ENCODE peak calls at places on chromosomes 1 and 21, in seven cellular contexts. C is GM12878, K is mammary epithelial cell, X is PC-9, U is astrocyte, F is neural progenitor cell, Z is GM23248. P is an unnamed sample.

GRCh38 chr1:192936313-192937018 is 122.7 kb downstream of the UCHL5 start:
- DNase-seq in F (no peak), X (no peak), K (no peak), C (no peak), Z (no peak), U (no peak), P (no peak)

GRCh38 chr1:226646870-226647449 is 92.1 kb downstream of the ITPKB start:
- DNase-seq in C (no peak), K (no peak), F (no peak), Z (no peak), U (no peak), X (no peak), P (no peak)

GRCh38 chr1:170284425-170284824 is 138.7 kb downstream of the NTMT2 start:
- DNase-seq in X (no peak), U (no peak), K (no peak), C (no peak), F (no peak), Z (no peak), P (no peak)

GRCh38 chr1:193799371-193799770 is 613.0 kb upstream of the B3GALT2 start:
- DNase-seq in C (no peak), K (no peak), X (no peak), F (no peak), Z (no peak), U (no peak), P (no peak)

GRCh38 chr1:93585059-93585966 is 96.3 kb downstream of the BCAR3 start:
- DNase-seq in X (peak), C (no peak), Z (peak), U (no peak), F (no peak), K (peak), P (no peak)

GRCh38 chr1:75614455-75615379 is 3.8 kb upstream of the SLC44A5 start:
- DNase-seq in U (peak), K (peak), C (no peak), F (peak), Z (peak), X (no peak), P (no peak)

GRCh38 chr21:17387030-17387617 is 125.7 kb upstream of the CXADR start:
- DNase-seq in Z (peak), X (peak), U (peak), K (peak), C (peak), F (peak), P (peak)

GRCh38 chr1:168737446-168737845 is 8.4 kb upstream of the DPT start:
- DNase-seq in C (no peak), F (no peak), Z (no peak), X (no peak), K (no peak), U (no peak), P (no peak)

GRCh38 chr1:247373721-247374141 is 42.1 kb upstream of the ZNF496 start:
- DNase-seq in C (no peak), U (no peak), Z (peak), K (peak), F (peak), X (no peak), P (no peak)

GRCh38 chr1:24362982-24363614 is 43.9 kb downstream of the GRHL3 start:
- DNase-seq in U (peak), C (no peak), F (no peak), K (peak), Z (peak), X (peak), P (no peak)

GRCh38 chr1:92653605-92654381 is 131.1 kb downstream of the EVI5 start:
- DNase-seq in Z (no peak), F (no peak), X (no peak), C (no peak), U (no peak), K (peak), P (no peak)

GRCh38 chr1:85692730-85693314 is 15.4 kb downstream of the ZNHIT6 start:
- DNase-seq in C (no peak), Z (peak), K (peak), U (peak), X (no peak), F (no peak), P (no peak)

GRCh38 chr1:21590116-21590905 is 78.8 kb downstream of the RAP1GAP start:
- DNase-seq in Z (no peak), C (no peak), X (no peak), U (no peak), F (no peak), K (no peak), P (peak)

GRCh38 chr1:18955442-18956188 is 861 bp downstream of the IFFO2 start:
- DNase-seq in U (no peak), C (no peak), F (peak), Z (peak), X (peak), K (peak), P (no peak)

GRCh38 chr1:169122976-169123375 is 16.5 kb downstream of the ATP1B1 start:
- DNase-seq in K (no peak), U (no peak), C (no peak), F (no peak), Z (no peak), X (no peak), P (no peak)

GRCh38 chr1:111538343-111539035 is 35.1 kb upstream of the ADORA3 start:
- DNase-seq in U (peak), F (no peak), X (peak), C (no peak), Z (peak), K (peak), P (no peak)

GRCh38 chr1:168114845-168115244 is 21.9 kb downstream of the GPR161 start:
- DNase-seq in Z (no peak), F (no peak), C (no peak), K (no peak), U (no peak), X (no peak), P (no peak)

GRCh38 chr1:180540697-180541594 is 17.8 kb upstream of the OVAAL start:
- DNase-seq in X (no peak), U (peak), Z (peak), F (no peak), K (peak), C (no peak), P (no peak)

GRCh38 chr1:181643631-181644030 is 160.3 kb downstream of the CACNA1E start:
- DNase-seq in Z (no peak), C (no peak), K (no peak), X (no peak), U (no peak), F (no peak), P (no peak)

DNA sequence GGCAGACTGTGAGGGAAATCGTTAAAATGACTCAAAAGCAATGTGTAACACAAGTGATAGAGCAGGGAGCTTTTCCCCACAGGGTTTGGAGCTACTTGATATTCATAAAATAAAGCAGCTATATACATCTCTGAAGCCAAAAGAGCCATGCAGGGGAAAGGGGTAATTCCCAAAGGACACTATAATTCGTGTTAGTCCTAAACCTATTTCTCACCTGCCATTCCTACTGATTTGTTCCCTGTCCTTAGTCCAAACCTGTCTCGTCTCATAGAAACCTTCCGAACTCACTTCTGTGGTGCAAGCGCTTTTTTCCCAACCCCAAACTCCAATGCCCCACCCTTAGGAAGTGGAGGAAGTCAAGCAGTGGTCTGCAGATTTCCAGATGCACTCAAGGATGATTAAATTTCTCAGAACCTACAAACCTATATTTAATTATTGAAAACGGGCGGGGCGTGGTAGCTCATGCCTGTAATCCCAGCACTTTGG is 946 bp upstream of the HNRNPR start:
- DNase-seq in K (no peak), F (peak), U (no peak), X (no peak), C (no peak), Z (no peak), P (no peak)
- TF ChIP-seq EZH2 in K (no peak), F (no peak), U (no peak), X (no peak), C (no peak), Z (no peak), P (no peak)

DNA sequence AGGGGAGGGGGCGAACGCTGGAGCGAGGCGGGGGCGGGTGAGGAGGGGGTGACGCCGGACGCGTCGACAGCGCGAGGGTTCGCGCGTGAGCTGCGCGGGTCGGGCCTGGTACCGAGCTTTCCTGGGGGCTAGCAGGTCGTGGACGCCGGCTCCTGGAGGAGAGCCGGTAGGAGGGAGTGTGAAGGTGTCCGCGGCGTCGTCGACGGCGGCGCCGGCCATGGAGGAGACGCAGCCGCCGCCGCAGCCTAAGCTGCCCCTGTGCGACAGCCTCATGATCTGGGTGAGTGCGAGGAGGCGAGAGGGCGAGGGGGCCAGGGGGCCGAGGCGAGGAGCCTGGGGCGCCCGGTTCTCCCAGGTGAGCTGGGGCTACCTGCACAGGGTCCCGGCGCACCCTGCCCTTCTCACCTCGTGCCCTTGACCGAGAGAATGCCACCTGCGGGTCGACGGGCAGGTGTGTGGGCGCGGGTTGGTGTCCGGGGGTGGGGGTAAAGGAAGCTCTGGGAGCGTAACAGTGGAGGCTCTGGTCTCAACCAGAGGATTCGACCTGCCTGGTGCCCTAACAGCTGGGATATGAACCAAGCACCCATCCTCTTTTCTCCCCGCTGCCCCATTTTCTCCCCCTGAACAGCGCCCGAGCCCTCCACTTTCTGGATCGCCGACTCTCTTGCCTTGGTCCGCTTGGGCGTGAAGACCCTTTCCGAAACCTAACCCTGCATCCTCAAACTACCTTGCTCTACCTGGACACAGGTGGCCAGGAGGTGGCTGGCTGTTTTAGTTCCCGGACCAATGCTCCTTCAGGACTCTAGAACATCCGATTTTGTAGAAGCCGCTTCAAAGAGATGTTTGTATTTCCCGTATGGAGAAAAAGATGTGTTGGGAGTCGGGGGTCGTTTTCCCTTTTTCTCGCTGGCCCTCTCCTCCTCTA is at the start of gene HOOK1:
- DNase-seq in C (no peak), K (peak), U (no peak), Z (no peak), X (no peak), F (peak), P (no peak)
- TF ChIP-seq EZH2 in C (no peak), K (no peak), U (peak), Z (peak), X (no peak), F (peak), P (no peak)

GRCh38 chr1:44413740-44414139 is 8.7 kb downstream of the RNF220 start:
- DNase-seq in C (no peak), U (no peak), F (no peak), K (no peak), Z (no peak), X (no peak), P (no peak)
- TF ChIP-seq EZH2 in C (no peak), U (no peak), F (peak), K (peak), Z (no peak), X (no peak), P (no peak)

GRCh38 chr1:10637833-10638558 is 158.4 kb downstream of the CASZ1 start:
- DNase-seq in Z (no peak), K (no peak), F (no peak), C (no peak), U (no peak), X (no peak), P (no peak)

GRCh38 chr1:10639301-10640078 is 157.0 kb downstream of the CASZ1 start:
- DNase-seq in U (no peak), F (no peak), K (no peak), X (no peak), Z (no peak), C (no peak), P (no peak)

GRCh38 chr1:10637400-10637799 is 159.0 kb downstream of the CASZ1 start:
- DNase-seq in K (no peak), F (no peak), C (no peak), Z (no peak), U (no peak), X (no peak), P (no peak)

GRCh38 chr1:10640079-10640578 is 156.3 kb downstream of the CASZ1 start:
- DNase-seq in U (no peak), X (no peak), K (no peak), C (no peak), Z (no peak), F (peak), P (peak)

GRCh38 chr1:10638559-10639300 is 157.7 kb downstream of the CASZ1 start:
- DNase-seq in K (no peak), U (no peak), Z (no peak), X (no peak), C (no peak), F (peak), P (no peak)
- TF ChIP-seq EZH2 in K (no peak), U (peak), Z (no peak), X (no peak), C (no peak), F (peak), P (no peak)

GRCh38 chr21:44350773-44351481 is 2.5 kb upstream of the TRPM2 start:
- DNase-seq in X (no peak), F (no peak), Z (no peak), K (no peak), U (no peak), C (no peak), P (no peak)
- TF ChIP-seq EZH2 in X (no peak), F (no peak), Z (no peak), K (no peak), U (peak), C (no peak), P (no peak)

DNA sequence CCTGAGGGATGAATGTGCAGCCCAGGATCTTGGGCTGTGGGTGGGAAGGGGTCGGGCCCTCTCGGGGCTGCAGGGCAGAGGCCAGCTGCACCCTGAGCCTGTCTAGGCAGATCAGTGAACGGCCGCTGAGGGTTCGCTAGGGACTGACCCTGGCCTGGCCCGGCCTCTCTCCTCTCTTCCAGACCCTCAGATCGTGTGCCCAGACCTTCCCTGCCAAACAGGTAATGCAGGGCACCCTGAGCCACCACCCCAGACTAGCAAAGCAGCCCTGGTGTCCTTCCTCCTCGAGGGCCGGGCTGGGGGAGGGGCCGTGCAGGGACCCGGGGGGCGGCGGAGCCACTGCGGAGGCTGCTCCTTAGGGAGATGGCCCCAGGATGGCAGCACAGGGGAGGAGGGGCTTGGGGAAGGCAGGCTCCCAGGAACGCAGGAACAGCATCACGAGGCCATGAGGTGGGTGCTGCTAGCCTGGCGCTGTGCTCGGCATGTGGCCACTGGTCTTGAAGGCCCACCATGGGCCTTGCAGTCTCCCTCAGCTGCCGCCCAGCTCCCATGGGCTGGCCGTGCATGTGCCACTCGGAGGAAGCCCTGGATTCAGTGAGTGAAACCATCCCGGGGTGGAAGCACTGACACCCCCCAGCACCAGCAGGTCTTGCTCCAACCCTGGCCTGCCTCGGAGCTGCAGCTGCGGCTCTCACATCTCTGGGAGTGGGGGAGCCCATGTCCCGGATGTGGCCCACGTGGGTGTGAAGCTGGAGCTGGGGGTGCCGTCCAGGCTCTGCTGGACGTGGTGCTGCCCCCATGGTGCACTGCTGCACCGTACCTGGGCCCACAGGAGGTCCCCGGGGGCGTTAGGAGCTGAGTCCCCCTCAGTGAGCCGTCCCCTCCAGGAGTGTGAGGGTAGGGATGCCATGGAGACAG is 28.7 kb downstream of the COL6A2 start:
- DNase-seq in F (no peak), C (no peak), U (no peak), K (no peak), Z (no peak), X (no peak), P (no peak)
- TF ChIP-seq EZH2 in F (no peak), C (no peak), U (no peak), K (no peak), Z (no peak), X (no peak), P (no peak)

GRCh38 chr1:204684551-204685235 is 845 bp downstream of the LRRN2 start:
- DNase-seq in U (no peak), Z (no peak), C (no peak), K (no peak), X (peak), F (peak), P (no peak)
- TF ChIP-seq EZH2 in U (peak), Z (peak), C (no peak), K (no peak), X (no peak), F (peak), P (no peak)

DNA sequence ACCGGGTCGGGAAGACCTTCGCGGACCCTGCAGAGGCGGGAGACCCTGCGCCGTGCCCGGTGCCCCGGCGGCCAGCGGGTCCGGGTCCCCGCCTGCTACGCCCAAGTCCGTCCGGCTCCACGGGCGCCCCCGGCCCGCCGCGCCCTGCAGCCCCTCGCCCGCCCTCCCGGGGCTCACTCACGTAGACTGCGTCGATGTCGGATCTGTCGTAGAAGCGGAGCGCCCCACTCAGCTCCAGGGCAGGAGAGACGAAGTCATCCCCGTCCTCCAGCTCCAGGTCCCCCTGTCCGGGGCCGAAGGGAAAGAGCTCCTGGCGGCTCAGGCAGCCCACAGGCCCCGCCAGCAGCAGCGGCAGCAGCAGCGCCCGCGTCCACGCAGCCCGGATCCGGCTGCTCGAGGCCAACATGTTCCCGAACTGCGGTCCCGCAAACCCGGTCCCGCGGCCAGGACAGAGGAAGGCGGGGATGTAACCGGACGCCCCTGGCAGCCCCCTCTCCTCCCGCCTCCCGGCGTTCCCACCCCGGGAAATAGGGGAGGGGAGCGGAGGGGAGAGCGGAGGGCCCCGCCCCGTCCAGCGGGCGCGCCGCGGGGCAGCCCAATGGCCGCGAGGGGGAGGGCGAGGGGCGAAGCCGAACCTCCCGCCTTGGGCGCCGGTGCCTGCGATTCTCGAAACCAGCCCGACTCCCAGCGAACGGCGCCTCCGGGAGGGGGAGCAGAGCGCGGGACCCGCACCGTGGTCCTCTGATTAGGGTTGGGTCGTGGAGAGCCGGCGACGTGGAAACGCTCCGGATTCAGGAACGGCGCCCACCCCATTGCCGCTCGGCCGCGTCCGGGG is at the start of gene NID1:
- DNase-seq in C (no peak), Z (peak), K (peak), F (peak), X (no peak), U (peak), P (no peak)
- TF ChIP-seq EZH2 in C (no peak), Z (no peak), K (peak), F (peak), X (no peak), U (no peak), P (no peak)

DNA sequence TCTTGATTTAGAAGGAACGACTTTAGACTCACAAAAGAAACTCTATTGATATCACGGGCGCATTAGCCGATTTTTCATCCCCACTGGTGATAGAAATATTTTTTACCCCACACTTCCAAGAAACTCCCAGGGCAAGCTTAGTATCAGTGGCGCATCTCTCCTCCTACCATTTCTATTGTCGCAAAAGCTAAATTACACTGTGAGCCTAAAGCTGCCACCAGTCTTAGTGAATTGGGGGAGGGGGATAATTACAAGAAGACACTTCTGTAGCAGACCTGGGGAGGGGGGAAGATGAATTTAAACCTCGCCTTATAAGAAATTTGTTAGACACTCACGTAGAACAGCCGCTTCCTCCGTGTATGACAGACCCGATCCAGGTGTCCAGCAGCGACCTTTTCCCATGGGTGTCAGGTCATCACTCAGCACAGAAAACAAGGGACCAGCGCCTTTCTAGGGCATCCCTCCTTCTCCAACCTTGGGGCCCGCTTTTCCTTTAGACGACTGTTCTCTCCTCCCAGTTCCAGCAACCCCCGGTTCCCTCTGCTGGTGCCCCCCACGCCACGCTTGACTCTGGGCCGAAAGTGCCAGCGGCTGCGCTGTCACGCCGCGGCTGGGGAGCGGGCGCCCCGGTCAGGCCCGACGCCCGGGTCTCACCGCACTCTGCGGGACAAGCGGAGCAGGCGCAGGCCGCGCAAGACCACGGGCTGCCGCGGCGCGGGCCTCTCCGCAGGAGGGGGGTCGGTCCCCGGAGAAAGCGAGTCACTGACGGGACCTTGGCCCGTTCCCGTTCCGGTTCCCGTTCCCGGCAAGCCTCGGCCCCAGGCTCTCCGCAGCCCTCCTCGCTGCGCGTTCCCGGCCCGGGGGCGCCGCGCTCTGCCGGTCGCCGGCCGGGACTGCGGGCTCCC is 797 bp downstream of the PHC2 start:
- DNase-seq in C (no peak), X (no peak), U (no peak), K (peak), Z (peak), F (peak), P (no peak)
- TF ChIP-seq EZH2 in C (no peak), X (no peak), U (no peak), K (no peak), Z (no peak), F (peak), P (no peak)